ENCODE peak calls at places on chromosomes 12 and 14, in seven cellular contexts. One of them, this sample, is unnamed.

GRCh38 chr14:104288272-104288671 is 149.9 kb downstream of the KIF26A start:
- DNase-seq in prostate gland: no peak
- DNase-seq in cardiac muscle cell: no peak
- DNase-seq in HEK293T: no peak
- DNase-seq in psoas muscle: no peak
- DNase-seq in stimulated activated CD4-positive, alpha-beta T cell treated with anti-CD3 and anti-CD28 coated beads, TNF-alpha, amount 100 ng/mL, for 4 hours: no peak
- DNase-seq in stimulated activated naive B cell treated with anti-CD40 and anti-IgM and Interleukin-4, amounts not matched to agents 10 μg/mL and 1 μg/mL and 100 μg/mL, for 72 hours: no peak
- DNase-seq in this sample: no peak

GRCh38 chr12:123050331-123050809 is 69.9 kb downstream of the ARL6IP4 start:
- DNase-seq in prostate gland: peak
- DNase-seq in cardiac muscle cell: no peak
- DNase-seq in HEK293T: no peak
- DNase-seq in psoas muscle: no peak
- DNase-seq in stimulated activated CD4-positive, alpha-beta T cell treated with anti-CD3 and anti-CD28 coated beads, TNF-alpha, amount 100 ng/mL, for 4 hours: no peak
- DNase-seq in stimulated activated naive B cell treated with anti-CD40 and anti-IgM and Interleukin-4, amounts not matched to agents 10 μg/mL and 1 μg/mL and 100 μg/mL, for 72 hours: no peak
- DNase-seq in this sample: no peak

GRCh38 chr12:64522316-64522715 is 70.4 kb downstream of the TBK1 start:
- DNase-seq in prostate gland: no peak
- DNase-seq in cardiac muscle cell: no peak
- DNase-seq in HEK293T: no peak
- DNase-seq in psoas muscle: no peak
- DNase-seq in stimulated activated CD4-positive, alpha-beta T cell treated with anti-CD3 and anti-CD28 coated beads, TNF-alpha, amount 100 ng/mL, for 4 hours: no peak
- DNase-seq in stimulated activated naive B cell treated with anti-CD40 and anti-IgM and Interleukin-4, amounts not matched to agents 10 μg/mL and 1 μg/mL and 100 μg/mL, for 72 hours: no peak
- DNase-seq in this sample: no peak

GRCh38 chr12:104285740-104286537 is 17.6 kb upstream of the EID3 start:
- DNase-seq in prostate gland: no peak
- DNase-seq in cardiac muscle cell: no peak
- DNase-seq in HEK293T: no peak
- DNase-seq in psoas muscle: no peak
- DNase-seq in stimulated activated CD4-positive, alpha-beta T cell treated with anti-CD3 and anti-CD28 coated beads, TNF-alpha, amount 100 ng/mL, for 4 hours: no peak
- DNase-seq in stimulated activated naive B cell treated with anti-CD40 and anti-IgM and Interleukin-4, amounts not matched to agents 10 μg/mL and 1 μg/mL and 100 μg/mL, for 72 hours: peak
- DNase-seq in this sample: no peak

GRCh38 chr14:104780513-104781030 is 15.0 kb downstream of the AKT1 start:
- DNase-seq in prostate gland: no peak
- DNase-seq in cardiac muscle cell: no peak
- DNase-seq in HEK293T: no peak
- DNase-seq in psoas muscle: no peak
- DNase-seq in stimulated activated CD4-positive, alpha-beta T cell treated with anti-CD3 and anti-CD28 coated beads, TNF-alpha, amount 100 ng/mL, for 4 hours: no peak
- DNase-seq in stimulated activated naive B cell treated with anti-CD40 and anti-IgM and Interleukin-4, amounts not matched to agents 10 μg/mL and 1 μg/mL and 100 μg/mL, for 72 hours: no peak
- DNase-seq in this sample: no peak

GRCh38 chr12:49622501-49623141 is 740 bp upstream of the PRPF40B start:
- DNase-seq in prostate gland: no peak
- DNase-seq in cardiac muscle cell: peak
- DNase-seq in HEK293T: peak
- DNase-seq in psoas muscle: no peak
- DNase-seq in stimulated activated CD4-positive, alpha-beta T cell treated with anti-CD3 and anti-CD28 coated beads, TNF-alpha, amount 100 ng/mL, for 4 hours: no peak
- DNase-seq in stimulated activated naive B cell treated with anti-CD40 and anti-IgM and Interleukin-4, amounts not matched to agents 10 μg/mL and 1 μg/mL and 100 μg/mL, for 72 hours: peak
- DNase-seq in this sample: peak

GRCh38 chr14:60922050-60922449 is 58.8 kb downstream of the TRMT5 start:
- DNase-seq in prostate gland: no peak
- DNase-seq in cardiac muscle cell: no peak
- DNase-seq in HEK293T: no peak
- DNase-seq in psoas muscle: no peak
- DNase-seq in stimulated activated CD4-positive, alpha-beta T cell treated with anti-CD3 and anti-CD28 coated beads, TNF-alpha, amount 100 ng/mL, for 4 hours: no peak
- DNase-seq in stimulated activated naive B cell treated with anti-CD40 and anti-IgM and Interleukin-4, amounts not matched to agents 10 μg/mL and 1 μg/mL and 100 μg/mL, for 72 hours: no peak
- DNase-seq in this sample: no peak

GRCh38 chr14:21498540-21499526 is 12.3 kb downstream of the METTL3 start:
- DNase-seq in prostate gland: peak
- DNase-seq in cardiac muscle cell: peak
- DNase-seq in HEK293T: peak
- DNase-seq in psoas muscle: no peak
- DNase-seq in stimulated activated CD4-positive, alpha-beta T cell treated with anti-CD3 and anti-CD28 coated beads, TNF-alpha, amount 100 ng/mL, for 4 hours: no peak
- DNase-seq in stimulated activated naive B cell treated with anti-CD40 and anti-IgM and Interleukin-4, amounts not matched to agents 10 μg/mL and 1 μg/mL and 100 μg/mL, for 72 hours: no peak
- DNase-seq in this sample: peak

GRCh38 chr12:51976376-51977160 is 25.1 kb downstream of the ACVR1B start:
- DNase-seq in prostate gland: no peak
- DNase-seq in cardiac muscle cell: peak
- DNase-seq in HEK293T: no peak
- DNase-seq in psoas muscle: no peak
- DNase-seq in stimulated activated CD4-positive, alpha-beta T cell treated with anti-CD3 and anti-CD28 coated beads, TNF-alpha, amount 100 ng/mL, for 4 hours: no peak
- DNase-seq in stimulated activated naive B cell treated with anti-CD40 and anti-IgM and Interleukin-4, amounts not matched to agents 10 μg/mL and 1 μg/mL and 100 μg/mL, for 72 hours: no peak
- DNase-seq in this sample: no peak

GRCh38 chr12:2793561-2793960 is 1.2 kb upstream of the FKBP4 start:
- DNase-seq in prostate gland: no peak
- DNase-seq in cardiac muscle cell: no peak
- DNase-seq in HEK293T: no peak
- DNase-seq in psoas muscle: no peak
- DNase-seq in stimulated activated CD4-positive, alpha-beta T cell treated with anti-CD3 and anti-CD28 coated beads, TNF-alpha, amount 100 ng/mL, for 4 hours: no peak
- DNase-seq in stimulated activated naive B cell treated with anti-CD40 and anti-IgM and Interleukin-4, amounts not matched to agents 10 μg/mL and 1 μg/mL and 100 μg/mL, for 72 hours: no peak
- DNase-seq in this sample: no peak

GRCh38 chr12:42976620-42977019 is 387.1 kb upstream of the PRICKLE1 start:
- DNase-seq in prostate gland: no peak
- DNase-seq in cardiac muscle cell: no peak
- DNase-seq in HEK293T: no peak
- DNase-seq in psoas muscle: no peak
- DNase-seq in stimulated activated CD4-positive, alpha-beta T cell treated with anti-CD3 and anti-CD28 coated beads, TNF-alpha, amount 100 ng/mL, for 4 hours: no peak
- DNase-seq in stimulated activated naive B cell treated with anti-CD40 and anti-IgM and Interleukin-4, amounts not matched to agents 10 μg/mL and 1 μg/mL and 100 μg/mL, for 72 hours: no peak
- DNase-seq in this sample: peak

GRCh38 chr14:69610020-69610858 is 1.2 kb upstream of the SUSD6 start:
- DNase-seq in prostate gland: no peak
- DNase-seq in cardiac muscle cell: no peak
- DNase-seq in HEK293T: no peak
- DNase-seq in psoas muscle: no peak
- DNase-seq in stimulated activated CD4-positive, alpha-beta T cell treated with anti-CD3 and anti-CD28 coated beads, TNF-alpha, amount 100 ng/mL, for 4 hours: no peak
- DNase-seq in stimulated activated naive B cell treated with anti-CD40 and anti-IgM and Interleukin-4, amounts not matched to agents 10 μg/mL and 1 μg/mL and 100 μg/mL, for 72 hours: no peak
- DNase-seq in this sample: no peak

GRCh38 chr12:15208140-15208539 is 13.1 kb downstream of the RERG start:
- DNase-seq in prostate gland: no peak
- DNase-seq in cardiac muscle cell: no peak
- DNase-seq in HEK293T: no peak
- DNase-seq in psoas muscle: no peak
- DNase-seq in stimulated activated CD4-positive, alpha-beta T cell treated with anti-CD3 and anti-CD28 coated beads, TNF-alpha, amount 100 ng/mL, for 4 hours: no peak
- DNase-seq in stimulated activated naive B cell treated with anti-CD40 and anti-IgM and Interleukin-4, amounts not matched to agents 10 μg/mL and 1 μg/mL and 100 μg/mL, for 72 hours: no peak
- DNase-seq in this sample: no peak

GRCh38 chr14:22379727-22380126 is 209.3 kb downstream of the DAD1 start:
- DNase-seq in prostate gland: no peak
- DNase-seq in cardiac muscle cell: no peak
- DNase-seq in HEK293T: no peak
- DNase-seq in psoas muscle: no peak
- DNase-seq in stimulated activated CD4-positive, alpha-beta T cell treated with anti-CD3 and anti-CD28 coated beads, TNF-alpha, amount 100 ng/mL, for 4 hours: no peak
- DNase-seq in stimulated activated naive B cell treated with anti-CD40 and anti-IgM and Interleukin-4, amounts not matched to agents 10 μg/mL and 1 μg/mL and 100 μg/mL, for 72 hours: no peak
- DNase-seq in this sample: no peak

GRCh38 chr12:91920276-91920675 is 225.4 kb downstream of the BTG1 start:
- DNase-seq in prostate gland: no peak
- DNase-seq in cardiac muscle cell: no peak
- DNase-seq in HEK293T: no peak
- DNase-seq in psoas muscle: no peak
- DNase-seq in stimulated activated CD4-positive, alpha-beta T cell treated with anti-CD3 and anti-CD28 coated beads, TNF-alpha, amount 100 ng/mL, for 4 hours: no peak
- DNase-seq in stimulated activated naive B cell treated with anti-CD40 and anti-IgM and Interleukin-4, amounts not matched to agents 10 μg/mL and 1 μg/mL and 100 μg/mL, for 72 hours: no peak
- DNase-seq in this sample: no peak

GRCh38 chr14:22221508-22221907 is 367.5 kb downstream of the DAD1 start:
- DNase-seq in prostate gland: no peak
- DNase-seq in cardiac muscle cell: no peak
- DNase-seq in HEK293T: peak
- DNase-seq in psoas muscle: no peak
- DNase-seq in stimulated activated CD4-positive, alpha-beta T cell treated with anti-CD3 and anti-CD28 coated beads, TNF-alpha, amount 100 ng/mL, for 4 hours: no peak
- DNase-seq in stimulated activated naive B cell treated with anti-CD40 and anti-IgM and Interleukin-4, amounts not matched to agents 10 μg/mL and 1 μg/mL and 100 μg/mL, for 72 hours: no peak
- DNase-seq in this sample: peak

GRCh38 chr12:122836027-122836921 is 1.0 kb downstream of the HIP1R start:
- DNase-seq in prostate gland: peak
- DNase-seq in cardiac muscle cell: peak
- DNase-seq in HEK293T: no peak
- DNase-seq in psoas muscle: no peak
- DNase-seq in stimulated activated CD4-positive, alpha-beta T cell treated with anti-CD3 and anti-CD28 coated beads, TNF-alpha, amount 100 ng/mL, for 4 hours: peak
- DNase-seq in stimulated activated naive B cell treated with anti-CD40 and anti-IgM and Interleukin-4, amounts not matched to agents 10 μg/mL and 1 μg/mL and 100 μg/mL, for 72 hours: peak
- DNase-seq in this sample: peak

GRCh38 chr12:107650977-107651376 is 34.6 kb upstream of the PWP1 start:
- DNase-seq in prostate gland: no peak
- DNase-seq in cardiac muscle cell: no peak
- DNase-seq in HEK293T: no peak
- DNase-seq in psoas muscle: no peak
- DNase-seq in stimulated activated CD4-positive, alpha-beta T cell treated with anti-CD3 and anti-CD28 coated beads, TNF-alpha, amount 100 ng/mL, for 4 hours: no peak
- DNase-seq in stimulated activated naive B cell treated with anti-CD40 and anti-IgM and Interleukin-4, amounts not matched to agents 10 μg/mL and 1 μg/mL and 100 μg/mL, for 72 hours: no peak
- DNase-seq in this sample: no peak

GRCh38 chr12:14384783-14385638 is 19.5 kb downstream of the ATF7IP start:
- DNase-seq in prostate gland: peak
- DNase-seq in cardiac muscle cell: peak
- DNase-seq in HEK293T: peak
- DNase-seq in psoas muscle: no peak
- DNase-seq in stimulated activated CD4-positive, alpha-beta T cell treated with anti-CD3 and anti-CD28 coated beads, TNF-alpha, amount 100 ng/mL, for 4 hours: no peak
- DNase-seq in stimulated activated naive B cell treated with anti-CD40 and anti-IgM and Interleukin-4, amounts not matched to agents 10 μg/mL and 1 μg/mL and 100 μg/mL, for 72 hours: peak
- DNase-seq in this sample: peak

GRCh38 chr12:88553941-88554658 is 26.2 kb downstream of the KITLG start:
- DNase-seq in prostate gland: peak
- DNase-seq in cardiac muscle cell: peak
- DNase-seq in HEK293T: peak
- DNase-seq in psoas muscle: no peak
- DNase-seq in stimulated activated CD4-positive, alpha-beta T cell treated with anti-CD3 and anti-CD28 coated beads, TNF-alpha, amount 100 ng/mL, for 4 hours: no peak
- DNase-seq in stimulated activated naive B cell treated with anti-CD40 and anti-IgM and Interleukin-4, amounts not matched to agents 10 μg/mL and 1 μg/mL and 100 μg/mL, for 72 hours: no peak
- DNase-seq in this sample: peak

GRCh38 chr14:62983821-62984220 is 61.4 kb downstream of the KCNH5 start:
- DNase-seq in prostate gland: no peak
- DNase-seq in cardiac muscle cell: no peak
- DNase-seq in HEK293T: no peak
- DNase-seq in psoas muscle: no peak
- DNase-seq in stimulated activated CD4-positive, alpha-beta T cell treated with anti-CD3 and anti-CD28 coated beads, TNF-alpha, amount 100 ng/mL, for 4 hours: no peak
- DNase-seq in stimulated activated naive B cell treated with anti-CD40 and anti-IgM and Interleukin-4, amounts not matched to agents 10 μg/mL and 1 μg/mL and 100 μg/mL, for 72 hours: no peak
- DNase-seq in this sample: no peak

GRCh38 chr14:71408362-71409035 is 501.2 kb downstream of the PCNX1 start:
- DNase-seq in prostate gland: no peak
- DNase-seq in cardiac muscle cell: no peak
- DNase-seq in HEK293T: no peak
- DNase-seq in psoas muscle: no peak
- DNase-seq in stimulated activated CD4-positive, alpha-beta T cell treated with anti-CD3 and anti-CD28 coated beads, TNF-alpha, amount 100 ng/mL, for 4 hours: no peak
- DNase-seq in stimulated activated naive B cell treated with anti-CD40 and anti-IgM and Interleukin-4, amounts not matched to agents 10 μg/mL and 1 μg/mL and 100 μg/mL, for 72 hours: no peak
- DNase-seq in this sample: no peak

GRCh38 chr12:82723093-82723492 is 36.4 kb downstream of the TMTC2 start:
- DNase-seq in prostate gland: no peak
- DNase-seq in cardiac muscle cell: no peak
- DNase-seq in HEK293T: no peak
- DNase-seq in psoas muscle: no peak
- DNase-seq in stimulated activated CD4-positive, alpha-beta T cell treated with anti-CD3 and anti-CD28 coated beads, TNF-alpha, amount 100 ng/mL, for 4 hours: no peak
- DNase-seq in stimulated activated naive B cell treated with anti-CD40 and anti-IgM and Interleukin-4, amounts not matched to agents 10 μg/mL and 1 μg/mL and 100 μg/mL, for 72 hours: no peak
- DNase-seq in this sample: no peak

GRCh38 chr12:53623526-53623925 is 2.7 kb downstream of the ATF7 start:
- DNase-seq in prostate gland: peak
- DNase-seq in cardiac muscle cell: no peak
- DNase-seq in HEK293T: no peak
- DNase-seq in psoas muscle: no peak
- DNase-seq in stimulated activated CD4-positive, alpha-beta T cell treated with anti-CD3 and anti-CD28 coated beads, TNF-alpha, amount 100 ng/mL, for 4 hours: no peak
- DNase-seq in stimulated activated naive B cell treated with anti-CD40 and anti-IgM and Interleukin-4, amounts not matched to agents 10 μg/mL and 1 μg/mL and 100 μg/mL, for 72 hours: no peak
- DNase-seq in this sample: peak

GRCh38 chr12:54958048-54958658 is 26.4 kb downstream of the TESPA1 start:
- DNase-seq in prostate gland: peak
- DNase-seq in cardiac muscle cell: peak
- DNase-seq in HEK293T: peak
- DNase-seq in psoas muscle: no peak
- DNase-seq in stimulated activated CD4-positive, alpha-beta T cell treated with anti-CD3 and anti-CD28 coated beads, TNF-alpha, amount 100 ng/mL, for 4 hours: peak
- DNase-seq in stimulated activated naive B cell treated with anti-CD40 and anti-IgM and Interleukin-4, amounts not matched to agents 10 μg/mL and 1 μg/mL and 100 μg/mL, for 72 hours: peak
- DNase-seq in this sample: peak

GRCh38 chr12:120971299-120972180 is 6.8 kb upstream of the HNF1A start:
- DNase-seq in prostate gland: peak
- DNase-seq in cardiac muscle cell: peak
- DNase-seq in HEK293T: peak
- DNase-seq in psoas muscle: no peak
- DNase-seq in stimulated activated CD4-positive, alpha-beta T cell treated with anti-CD3 and anti-CD28 coated beads, TNF-alpha, amount 100 ng/mL, for 4 hours: peak
- DNase-seq in stimulated activated naive B cell treated with anti-CD40 and anti-IgM and Interleukin-4, amounts not matched to agents 10 μg/mL and 1 μg/mL and 100 μg/mL, for 72 hours: peak
- DNase-seq in this sample: peak

GRCh38 chr12:104337030-104337558 is 33.6 kb downstream of the EID3 start:
- DNase-seq in prostate gland: no peak
- DNase-seq in cardiac muscle cell: no peak
- DNase-seq in HEK293T: no peak
- DNase-seq in psoas muscle: no peak
- DNase-seq in stimulated activated CD4-positive, alpha-beta T cell treated with anti-CD3 and anti-CD28 coated beads, TNF-alpha, amount 100 ng/mL, for 4 hours: no peak
- DNase-seq in stimulated activated naive B cell treated with anti-CD40 and anti-IgM and Interleukin-4, amounts not matched to agents 10 μg/mL and 1 μg/mL and 100 μg/mL, for 72 hours: no peak
- DNase-seq in this sample: no peak

GRCh38 chr14:78581222-78581621 is 411.0 kb downstream of the NRXN3 start:
- DNase-seq in prostate gland: no peak
- DNase-seq in cardiac muscle cell: no peak
- DNase-seq in HEK293T: no peak
- DNase-seq in psoas muscle: no peak
- DNase-seq in stimulated activated CD4-positive, alpha-beta T cell treated with anti-CD3 and anti-CD28 coated beads, TNF-alpha, amount 100 ng/mL, for 4 hours: no peak
- DNase-seq in stimulated activated naive B cell treated with anti-CD40 and anti-IgM and Interleukin-4, amounts not matched to agents 10 μg/mL and 1 μg/mL and 100 μg/mL, for 72 hours: no peak
- DNase-seq in this sample: no peak

GRCh38 chr14:97655169-97655948 is 858.2 kb downstream of the VRK1 start:
- DNase-seq in prostate gland: no peak
- DNase-seq in cardiac muscle cell: no peak
- DNase-seq in HEK293T: no peak
- DNase-seq in psoas muscle: no peak
- DNase-seq in stimulated activated CD4-positive, alpha-beta T cell treated with anti-CD3 and anti-CD28 coated beads, TNF-alpha, amount 100 ng/mL, for 4 hours: no peak
- DNase-seq in stimulated activated naive B cell treated with anti-CD40 and anti-IgM and Interleukin-4, amounts not matched to agents 10 μg/mL and 1 μg/mL and 100 μg/mL, for 72 hours: no peak
- DNase-seq in this sample: no peak

GRCh38 chr12:3632256-3633240 is 120.4 kb downstream of the CRACR2A start:
- DNase-seq in prostate gland: no peak
- DNase-seq in cardiac muscle cell: no peak
- DNase-seq in HEK293T: no peak
- DNase-seq in psoas muscle: no peak
- DNase-seq in stimulated activated CD4-positive, alpha-beta T cell treated with anti-CD3 and anti-CD28 coated beads, TNF-alpha, amount 100 ng/mL, for 4 hours: no peak
- DNase-seq in stimulated activated naive B cell treated with anti-CD40 and anti-IgM and Interleukin-4, amounts not matched to agents 10 μg/mL and 1 μg/mL and 100 μg/mL, for 72 hours: no peak
- DNase-seq in this sample: no peak

GRCh38 chr14:24941719-24942118 is 108.2 kb downstream of the STXBP6 start:
- DNase-seq in prostate gland: peak
- DNase-seq in cardiac muscle cell: peak
- DNase-seq in HEK293T: no peak
- DNase-seq in psoas muscle: no peak
- DNase-seq in stimulated activated CD4-positive, alpha-beta T cell treated with anti-CD3 and anti-CD28 coated beads, TNF-alpha, amount 100 ng/mL, for 4 hours: no peak
- DNase-seq in stimulated activated naive B cell treated with anti-CD40 and anti-IgM and Interleukin-4, amounts not matched to agents 10 μg/mL and 1 μg/mL and 100 μg/mL, for 72 hours: no peak
- DNase-seq in this sample: no peak

GRCh38 chr12:40002178-40003169 is 103.4 kb downstream of the SLC2A13 start:
- DNase-seq in prostate gland: no peak
- DNase-seq in cardiac muscle cell: no peak
- DNase-seq in HEK293T: no peak
- DNase-seq in psoas muscle: no peak
- DNase-seq in stimulated activated CD4-positive, alpha-beta T cell treated with anti-CD3 and anti-CD28 coated beads, TNF-alpha, amount 100 ng/mL, for 4 hours: no peak
- DNase-seq in stimulated activated naive B cell treated with anti-CD40 and anti-IgM and Interleukin-4, amounts not matched to agents 10 μg/mL and 1 μg/mL and 100 μg/mL, for 72 hours: no peak
- DNase-seq in this sample: no peak

GRCh38 chr12:38746744-38747143 is 158.6 kb downstream of the CPNE8 start:
- DNase-seq in prostate gland: no peak
- DNase-seq in cardiac muscle cell: no peak
- DNase-seq in HEK293T: no peak
- DNase-seq in psoas muscle: no peak
- DNase-seq in stimulated activated CD4-positive, alpha-beta T cell treated with anti-CD3 and anti-CD28 coated beads, TNF-alpha, amount 100 ng/mL, for 4 hours: no peak
- DNase-seq in stimulated activated naive B cell treated with anti-CD40 and anti-IgM and Interleukin-4, amounts not matched to agents 10 μg/mL and 1 μg/mL and 100 μg/mL, for 72 hours: no peak
- DNase-seq in this sample: no peak

GRCh38 chr12:111993290-111994150 is 19.4 kb downstream of the TMEM116 start:
- DNase-seq in prostate gland: no peak
- DNase-seq in cardiac muscle cell: no peak
- DNase-seq in HEK293T: no peak
- DNase-seq in psoas muscle: no peak
- DNase-seq in stimulated activated CD4-positive, alpha-beta T cell treated with anti-CD3 and anti-CD28 coated beads, TNF-alpha, amount 100 ng/mL, for 4 hours: no peak
- DNase-seq in stimulated activated naive B cell treated with anti-CD40 and anti-IgM and Interleukin-4, amounts not matched to agents 10 μg/mL and 1 μg/mL and 100 μg/mL, for 72 hours: no peak
- DNase-seq in this sample: no peak

GRCh38 chr12:94618995-94619695 is 31.2 kb downstream of the TMCC3 start:
- DNase-seq in prostate gland: no peak
- DNase-seq in cardiac muscle cell: no peak
- DNase-seq in HEK293T: no peak
- DNase-seq in psoas muscle: no peak
- DNase-seq in stimulated activated CD4-positive, alpha-beta T cell treated with anti-CD3 and anti-CD28 coated beads, TNF-alpha, amount 100 ng/mL, for 4 hours: no peak
- DNase-seq in stimulated activated naive B cell treated with anti-CD40 and anti-IgM and Interleukin-4, amounts not matched to agents 10 μg/mL and 1 μg/mL and 100 μg/mL, for 72 hours: no peak
- DNase-seq in this sample: no peak

GRCh38 chr12:78038541-78038940 is 207.8 kb downstream of the NAV3 start:
- DNase-seq in prostate gland: no peak
- DNase-seq in cardiac muscle cell: no peak
- DNase-seq in HEK293T: no peak
- DNase-seq in psoas muscle: no peak
- DNase-seq in stimulated activated CD4-positive, alpha-beta T cell treated with anti-CD3 and anti-CD28 coated beads, TNF-alpha, amount 100 ng/mL, for 4 hours: no peak
- DNase-seq in stimulated activated naive B cell treated with anti-CD40 and anti-IgM and Interleukin-4, amounts not matched to agents 10 μg/mL and 1 μg/mL and 100 μg/mL, for 72 hours: no peak
- DNase-seq in this sample: no peak

GRCh38 chr14:38608244-38608643 is 352.4 kb upstream of the CLEC14A start:
- DNase-seq in prostate gland: no peak
- DNase-seq in cardiac muscle cell: no peak
- DNase-seq in HEK293T: no peak
- DNase-seq in psoas muscle: no peak
- DNase-seq in stimulated activated CD4-positive, alpha-beta T cell treated with anti-CD3 and anti-CD28 coated beads, TNF-alpha, amount 100 ng/mL, for 4 hours: no peak
- DNase-seq in stimulated activated naive B cell treated with anti-CD40 and anti-IgM and Interleukin-4, amounts not matched to agents 10 μg/mL and 1 μg/mL and 100 μg/mL, for 72 hours: no peak
- DNase-seq in this sample: no peak

GRCh38 chr12:114933428-114934160 is 249.6 kb upstream of the TBX3 start:
- DNase-seq in prostate gland: no peak
- DNase-seq in cardiac muscle cell: no peak
- DNase-seq in HEK293T: no peak
- DNase-seq in psoas muscle: peak
- DNase-seq in stimulated activated CD4-positive, alpha-beta T cell treated with anti-CD3 and anti-CD28 coated beads, TNF-alpha, amount 100 ng/mL, for 4 hours: no peak
- DNase-seq in stimulated activated naive B cell treated with anti-CD40 and anti-IgM and Interleukin-4, amounts not matched to agents 10 μg/mL and 1 μg/mL and 100 μg/mL, for 72 hours: no peak
- DNase-seq in this sample: peak

This sample was measured in SK-MEL-5.